ENCODE peak calls at places on chromosomes 1 and 21, in nine cellular contexts. K, O, C, A, X, D, Q, F and S are unnamed samples.

GRCh38 chr21:15483138-15483780 is 246.5 kb upstream of the USP25 start:
- DNase-seq in K (peak), O (peak), C (peak), A (peak), X (peak), D (peak), Q (peak), F (peak), S (peak)

GRCh38 chr1:29417971-29418370 is 181.6 kb downstream of the PTPRU start:
- DNase-seq in K (no peak), O (no peak), C (no peak), A (no peak), X (no peak), D (no peak), Q (no peak), F (no peak), S (no peak)

GRCh38 chr1:16083486-16083885 is 10.0 kb upstream of the FAM131C start:
- DNase-seq in K (peak), O (no peak), C (no peak), A (no peak), X (no peak), D (no peak), Q (no peak), F (no peak), S (no peak)

GRCh38 chr1:48442864-48443619 is 29.0 kb downstream of the SPATA6 start:
- DNase-seq in K (peak), O (no peak), C (peak), A (no peak), X (no peak), D (peak), Q (no peak), F (no peak), S (no peak)

GRCh38 chr1:46199233-46199749 is 1.1 kb upstream of the POMGNT1 start:
- DNase-seq in K (no peak), O (no peak), C (no peak), A (no peak), X (no peak), D (no peak), Q (no peak), F (no peak), S (no peak)

GRCh38 chr1:76958808-76959207 is 91.5 kb downstream of the ST6GALNAC5 start:
- DNase-seq in K (no peak), O (no peak), C (no peak), A (no peak), X (no peak), D (no peak), Q (no peak), F (no peak), S (no peak)

GRCh38 chr1:78603206-78603605 is 17.0 kb upstream of the IFI44L start:
- DNase-seq in K (no peak), O (peak), C (no peak), A (no peak), X (no peak), D (peak), Q (no peak), F (no peak), S (no peak)

GRCh38 chr1:178115260-178115659 is 21.4 kb downstream of the RASAL2 start:
- DNase-seq in K (no peak), O (no peak), C (no peak), A (no peak), X (no peak), D (no peak), Q (no peak), F (no peak), S (no peak)

GRCh38 chr1:88180449-88181108 is 503.5 kb upstream of the PKN2 start:
- DNase-seq in K (peak), O (peak), C (peak), A (peak), X (peak), D (peak), Q (peak), F (peak), S (peak)

GRCh38 chr1:109467301-109467777 is 993 bp downstream of the SYPL2 start:
- DNase-seq in K (no peak), O (no peak), C (no peak), A (no peak), X (no peak), D (no peak), Q (no peak), F (no peak), S (no peak)

GRCh38 chr1:30652151-30652915 is 71.1 kb downstream of the MATN1 start:
- DNase-seq in K (no peak), O (no peak), C (no peak), A (no peak), X (no peak), D (no peak), Q (no peak), F (no peak), S (no peak)

GRCh38 chr21:45009616-45010015 is 64.8 kb upstream of the ADARB1 start:
- DNase-seq in K (no peak), O (no peak), C (no peak), A (no peak), X (no peak), D (no peak), Q (no peak), F (no peak), S (no peak)

GRCh38 chr1:95027046-95027445 is 45.7 kb downstream of the ALG14 start:
- DNase-seq in K (no peak), O (peak), C (no peak), A (no peak), X (no peak), D (peak), Q (no peak), F (no peak), S (no peak)

GRCh38 chr1:180171691-180172090 is 17.0 kb downstream of the QSOX1 start:
- DNase-seq in K (no peak), O (no peak), C (no peak), A (no peak), X (no peak), D (no peak), Q (no peak), F (no peak), S (no peak)

GRCh38 chr21:43597052-43597451 is 62.2 kb downstream of the HSF2BP start:
- DNase-seq in K (no peak), O (peak), C (no peak), A (no peak), X (peak), D (peak), Q (peak), F (no peak), S (peak)

GRCh38 chr21:34204021-34204420 is 130.6 kb downstream of the MRPS6 start:
- DNase-seq in K (peak), O (no peak), C (no peak), A (no peak), X (no peak), D (no peak), Q (no peak), F (no peak), S (no peak)

GRCh38 chr1:197917813-197918646 is 858 bp downstream of the LHX9 start:
- DNase-seq in K (no peak), O (peak), C (no peak), A (no peak), X (no peak), D (no peak), Q (no peak), F (no peak), S (no peak)

GRCh38 chr1:29372108-29372507 is 135.8 kb downstream of the PTPRU start:
- DNase-seq in K (no peak), O (no peak), C (no peak), A (no peak), X (no peak), D (no peak), Q (no peak), F (no peak), S (no peak)

GRCh38 chr1:75855010-75855409 is 58.3 kb downstream of the MSH4 start:
- DNase-seq in K (no peak), O (peak), C (no peak), A (no peak), X (peak), D (peak), Q (peak), F (peak), S (no peak)

GRCh38 chr21:45804809-45805313 is 161.3 kb downstream of the PCBP3 start:
- DNase-seq in K (no peak), O (no peak), C (no peak), A (no peak), X (no peak), D (no peak), Q (no peak), F (no peak), S (no peak)

GRCh38 chr1:40316595-40317393 is at the start of gene COL9A2:
- DNase-seq in K (no peak), O (peak), C (peak), A (no peak), X (no peak), D (peak), Q (no peak), F (no peak), S (peak)